ENCODE peak calls at places on chromosome 9, in six cellular contexts. B is CD4-positive, CD25-positive, alpha-beta regulatory T cell; C is hepatocyte; Z is DND-41; T is GM23338; V is H1. G is an unnamed sample.

GRCh38 chr9:119153402-119153801 is 215.8 kb downstream of the BRINP1 start:
- DNase-seq in B (no peak), C (no peak), Z (no peak), T (no peak), V (no peak), G (no peak)

GRCh38 chr9:120625222-120625621 is 45.3 kb upstream of the CDK5RAP2 start:
- DNase-seq in B (no peak), C (no peak), Z (no peak), T (peak; percentile 32), V (no peak), G (no peak)

GRCh38 chr9:126248680-126249079 is 77.9 kb upstream of the MVB12B start:
- DNase-seq in B (no peak), C (no peak), Z (no peak), T (no peak), V (no peak), G (no peak)

GRCh38 chr9:120929392-120929791 is 2.8 kb upstream of the TRAF1 start:
- DNase-seq in B (no peak), C (no peak), Z (no peak), T (no peak), V (no peak), G (no peak)

GRCh38 chr9:561430-561829 is 280.1 kb upstream of the DMRT1 start:
- DNase-seq in B (no peak), C (no peak), Z (no peak), T (no peak), V (no peak), G (no peak)

GRCh38 chr9:132858756-132859155 is 19.3 kb downstream of the AK8 start:
- DNase-seq in B (no peak), C (no peak), Z (no peak), T (no peak), V (no peak), G (no peak)

GRCh38 chr9:5851445-5851844 is 18.5 kb upstream of the ERMP1 start:
- DNase-seq in B (no peak), C (peak; percentile 52), Z (no peak), T (no peak), V (no peak), G (no peak)

GRCh38 chr9:34176089-34176488 is 2.8 kb upstream of the UBAP1 start:
- DNase-seq in B (no peak), C (no peak), Z (no peak), T (no peak), V (no peak), G (no peak)

GRCh38 chr9:107266624-107267369 is 16.3 kb upstream of the RAD23B start:
- DNase-seq in B (no peak), C (no peak), Z (no peak), T (no peak), V (no peak), G (no peak)

GRCh38 chr9:87664153-87665060 is 61.5 kb upstream of the CTSL start:
- DNase-seq in B (no peak), C (no peak), Z (no peak), T (no peak), V (no peak), G (no peak)

GRCh38 chr9:3677541-3677940 is 151.7 kb upstream of the RFX3 start:
- DNase-seq in B (no peak), C (no peak), Z (no peak), T (no peak), V (no peak), G (no peak)

GRCh38 chr9:133273819-133274218 is 1.2 kb downstream of the ABO start:
- DNase-seq in B (no peak), C (no peak), Z (no peak), T (no peak), V (no peak), G (no peak)

GRCh38 chr9:110752766-110753165 is 84.2 kb downstream of the MUSK start:
- DNase-seq in B (no peak), C (no peak), Z (no peak), T (no peak), V (no peak), G (no peak)

GRCh38 chr9:5549671-5550650 is 39.6 kb downstream of the PDCD1LG2 start:
- DNase-seq in B (no peak), C (no peak), Z (no peak), T (no peak), V (no peak), G (no peak)

GRCh38 chr9:98654247-98654646 is 54.5 kb downstream of the GABBR2 start:
- DNase-seq in B (no peak), C (no peak), Z (no peak), T (no peak), V (no peak), G (no peak)

GRCh38 chr9:116589392-116590354 is 97.4 kb upstream of the TRIM32 start:
- DNase-seq in B (no peak), C (peak; percentile 34), Z (peak; percentile 20), T (peak; percentile 94), V (peak; percentile 50), G (peak; percentile 80)

GRCh38 chr9:11025775-11026174 is 413.0 kb upstream of the PTPRD start:
- DNase-seq in B (no peak), C (no peak), Z (no peak), T (no peak), V (no peak), G (no peak)

GRCh38 chr9:72489986-72490385 is 31.4 kb upstream of the TMC1 start:
- DNase-seq in B (no peak), C (no peak), Z (no peak), T (no peak), V (no peak), G (no peak)

GRCh38 chr9:137194909-137195308 is 5.6 kb downstream of the TPRN start:
- DNase-seq in B (no peak), C (peak; percentile 38), Z (no peak), T (no peak), V (no peak), G (no peak)

GRCh38 chr9:69542048-69542447 is 130.1 kb downstream of the APBA1 start:
- DNase-seq in B (no peak), C (no peak), Z (no peak), T (no peak), V (no peak), G (no peak)

GRCh38 chr9:114469091-114469853 is 36.0 kb downstream of the WHRN start:
- DNase-seq in B (no peak), C (no peak), Z (no peak), T (no peak), V (no peak), G (no peak)

GRCh38 chr9:92590386-92590785 is 54.6 kb upstream of the ECM2 start:
- DNase-seq in B (no peak), C (peak; percentile 35), Z (no peak), T (no peak), V (no peak), G (no peak)

GRCh38 chr9:98515506-98516204 is 193.1 kb downstream of the GABBR2 start:
- DNase-seq in B (no peak), C (no peak), Z (no peak), T (no peak), V (no peak), G (no peak)

DNA sequence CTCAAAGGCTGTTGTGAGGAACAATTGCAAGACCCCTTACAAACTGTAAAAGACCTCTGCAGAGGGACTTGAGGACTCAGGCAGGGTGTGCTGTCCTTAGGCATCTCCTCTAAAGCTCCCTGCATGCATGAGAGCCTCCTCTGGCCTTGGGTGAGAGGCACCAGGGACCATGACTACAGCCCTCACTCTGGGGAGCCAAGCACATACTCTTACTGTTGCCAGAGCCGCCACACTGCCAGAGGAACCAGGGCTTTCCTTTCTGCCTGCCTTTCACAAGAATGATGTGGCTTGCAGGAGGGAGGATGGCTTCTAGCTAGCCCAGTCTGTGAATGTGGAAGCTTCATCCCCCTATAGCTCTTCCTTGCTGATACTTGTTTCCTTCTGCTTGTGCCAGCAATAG is 5.9 kb downstream of the IGFBPL1 start:
- DNase-seq in B (no peak), C (no peak), Z (no peak), T (no peak), V (no peak), G (no peak)
- H3K4me3 ChIP-seq in B (no peak overlapping the region), C (no peak overlapping the region), Z (no peak overlapping the region), T (no peak overlapping the region), V (no peak overlapping the region), G (no peak overlapping the region)

DNA sequence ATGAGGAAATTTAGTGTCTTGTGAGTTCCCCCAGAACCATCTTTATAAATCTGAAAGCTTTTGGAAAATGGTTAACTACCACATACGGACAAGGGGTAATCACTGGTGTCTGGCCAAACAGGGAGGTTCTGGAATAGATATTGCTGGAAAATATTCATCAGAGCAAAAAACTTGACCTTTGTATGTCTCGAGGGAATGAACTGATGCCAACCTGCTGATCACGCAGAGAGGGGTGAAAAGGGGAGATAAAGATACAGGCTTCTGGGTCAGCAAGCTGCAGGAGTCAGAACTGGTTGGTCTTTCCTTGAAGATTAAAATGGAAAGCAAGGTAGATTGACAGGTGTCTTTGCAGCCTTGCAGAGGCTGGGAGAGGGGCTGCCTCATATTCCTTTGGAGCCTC is 35.5 kb downstream of the PSAT1 start:
- DNase-seq in B (no peak), C (no peak), Z (no peak), T (no peak), V (no peak), G (no peak)
- H3K36me3 ChIP-seq in B (peaks cover 8% of the 10 kb centered on the region), C (no peaks in the 10 kb centered on the region), Z (no peaks in the 10 kb centered on the region), T (peaks cover 43% of the 10 kb centered on the region), V (peaks cover 42% of the 10 kb centered on the region), G (peaks cover 14% of the 10 kb centered on the region)

GRCh38 chr9:35448511-35448910 is 41.4 kb upstream of the RUSC2 start:
- DNase-seq in B (no peak), C (no peak), Z (no peak), T (no peak), V (no peak), G (no peak)

DNA sequence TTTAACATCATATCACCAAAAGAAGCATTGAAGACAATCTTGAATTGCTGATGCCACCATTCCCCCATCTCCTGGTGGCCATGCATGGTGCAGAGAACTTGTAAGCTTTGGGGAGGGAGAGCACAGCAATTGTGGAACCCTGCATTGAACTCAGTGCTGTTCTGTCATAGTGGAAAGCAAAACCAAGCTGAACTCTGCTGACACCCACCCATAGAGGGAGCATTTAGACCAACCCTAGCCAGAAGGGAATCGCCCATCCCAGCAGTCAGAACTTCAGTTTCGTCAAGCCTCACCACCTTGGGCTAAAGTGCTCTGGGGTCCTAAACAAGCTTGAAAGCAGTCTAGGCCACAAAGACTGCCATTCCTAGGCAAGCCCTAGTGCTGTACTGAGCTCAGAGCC is 37.4 kb upstream of the RUSC2 start:
- DNase-seq in B (no peak), C (no peak), Z (no peak), T (peak; percentile 32), V (no peak), G (no peak)
- H3K27me3 ChIP-seq in B (peaks cover 21% of the 10 kb centered on the region), C (no peaks in the 10 kb centered on the region), Z (peaks cover 17% of the 10 kb centered on the region), T (no peaks in the 10 kb centered on the region), V (no peaks in the 10 kb centered on the region), G (no peaks in the 10 kb centered on the region)

DNA sequence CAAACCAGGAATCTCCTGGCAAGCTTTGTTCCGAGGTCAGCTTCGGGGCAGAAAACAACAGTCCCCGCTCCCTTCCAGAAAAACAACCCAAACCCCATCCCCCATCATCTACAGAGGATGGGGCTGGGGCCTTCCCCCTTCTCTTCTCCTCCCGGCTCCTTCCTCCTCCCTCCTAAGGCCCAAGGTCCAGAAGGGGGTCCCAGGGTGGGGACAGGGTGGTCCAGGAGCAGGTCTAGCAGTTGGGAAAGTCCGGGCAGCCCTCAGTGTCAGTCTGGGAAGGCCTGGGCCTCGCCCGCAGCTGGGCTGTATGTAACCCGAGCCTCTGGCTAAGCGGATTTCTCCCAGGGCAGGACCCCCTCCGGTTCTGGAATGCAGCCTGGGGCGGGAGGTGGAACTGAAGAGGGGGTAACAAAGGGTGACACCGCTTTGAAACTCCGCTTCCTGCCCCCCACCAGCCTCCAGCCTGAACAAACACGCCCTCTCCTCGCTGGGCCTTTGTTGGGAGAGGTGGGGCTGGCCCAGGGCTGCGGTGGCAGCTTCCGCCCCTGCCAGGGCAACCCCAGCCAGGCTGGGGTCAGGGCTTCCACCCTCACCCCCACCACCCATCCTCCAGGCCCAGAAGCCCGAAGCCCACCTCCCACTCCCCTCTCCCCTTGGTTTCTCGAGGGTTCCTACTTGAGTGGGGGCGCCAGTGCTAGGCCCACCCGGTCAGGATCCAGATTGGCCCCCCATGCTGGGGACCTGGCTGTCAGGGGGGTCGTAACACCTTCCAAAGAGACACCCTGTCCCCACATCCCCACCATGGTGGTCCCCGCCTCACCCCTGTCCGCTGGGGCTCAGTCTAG is 63.5 kb downstream of the C9orf50 start:
- DNase-seq in B (no peak), C (peak; percentile 76), Z (no peak), T (peak; percentile 99), V (peak; percentile 96), G (peak; percentile 98)
- H3K4me3 ChIP-seq in B (no peak overlapping the region), C (no peak overlapping the region), Z (no peak overlapping the region), T (peak overlapping the region; percentile 50), V (peak overlapping the region; percentile 50), G (peak overlapping the region; percentile 26)

G was measured in H7.